ENCODE peak calls at places on chromosome 16, in five cellular contexts. One of them, this sample, is unnamed.

GRCh38 chr16:74279805-74280204 is 16.8 kb upstream of the PSMD7 start:
- DNase-seq in erythroblast: no peak
- DNase-seq in head of caudate nucleus: no peak
- DNase-seq in NCI-H460: no peak
- DNase-seq in Right ventricle myocardium superior: no peak
- DNase-seq in this sample: no peak

GRCh38 chr16:56189990-56190902 is 1.0 kb upstream of the GNAO1 start:
- DNase-seq in erythroblast: no peak
- DNase-seq in Right ventricle myocardium superior: no peak
- DNase-seq in head of caudate nucleus: no peak
- DNase-seq in NCI-H460: no peak
- DNase-seq in this sample: no peak

GRCh38 chr16:87581867-87582220 is 20.5 kb upstream of the JPH3 start:
- DNase-seq in Right ventricle myocardium superior: peak; percentile 80
- DNase-seq in erythroblast: no peak
- DNase-seq in head of caudate nucleus: no peak
- DNase-seq in NCI-H460: peak; percentile 86
- DNase-seq in this sample: no peak

GRCh38 chr16:55370762-55371482 is 46.9 kb downstream of the IRX6 start:
- DNase-seq in NCI-H460: peak; percentile 9
- DNase-seq in Right ventricle myocardium superior: peak; percentile 82
- DNase-seq in erythroblast: no peak
- DNase-seq in head of caudate nucleus: peak; percentile 81
- DNase-seq in this sample: peak; percentile 21

GRCh38 chr16:85656351-85657266 is 32.1 kb downstream of the GINS2 start:
- DNase-seq in NCI-H460: no peak
- DNase-seq in Right ventricle myocardium superior: peak; percentile 40
- DNase-seq in head of caudate nucleus: no peak
- DNase-seq in erythroblast: no peak
- DNase-seq in this sample: no peak

GRCh38 chr16:54936979-54937672 is 6.5 kb downstream of the IRX5 start:
- DNase-seq in erythroblast: peak; percentile 39
- DNase-seq in head of caudate nucleus: no peak
- DNase-seq in Right ventricle myocardium superior: no peak
- DNase-seq in NCI-H460: no peak
- DNase-seq in this sample: no peak

GRCh38 chr16:20859699-20860098 is 40.5 kb downstream of the DCUN1D3 start:
- DNase-seq in Right ventricle myocardium superior: no peak
- DNase-seq in NCI-H460: no peak
- DNase-seq in erythroblast: no peak
- DNase-seq in head of caudate nucleus: no peak
- DNase-seq in this sample: no peak

GRCh38 chr16:324451-325334 is 27.8 kb downstream of the AXIN1 start:
- DNase-seq in Right ventricle myocardium superior: peak; percentile 53
- DNase-seq in head of caudate nucleus: no peak
- DNase-seq in erythroblast: peak; percentile 94
- DNase-seq in NCI-H460: no peak
- DNase-seq in this sample: no peak

GRCh38 chr16:20830372-20830771 is 24.0 kb downstream of the REXO5 start:
- DNase-seq in Right ventricle myocardium superior: no peak
- DNase-seq in NCI-H460: no peak
- DNase-seq in head of caudate nucleus: no peak
- DNase-seq in erythroblast: peak; percentile 35
- DNase-seq in this sample: no peak

GRCh38 chr16:58022601-58023371 is 2.8 kb upstream of the MMP15 start:
- DNase-seq in NCI-H460: no peak
- DNase-seq in erythroblast: no peak
- DNase-seq in Right ventricle myocardium superior: peak; percentile 90
- DNase-seq in head of caudate nucleus: peak; percentile 63
- DNase-seq in this sample: peak; percentile 65

GRCh38 chr16:59164461-59164860 is 430.3 kb upstream of the GOT2 start:
- DNase-seq in Right ventricle myocardium superior: no peak
- DNase-seq in NCI-H460: peak; percentile 43
- DNase-seq in erythroblast: no peak
- DNase-seq in head of caudate nucleus: no peak
- DNase-seq in this sample: no peak

GRCh38 chr16:8953064-8953463 is 10.6 kb downstream of the USP7 start:
- DNase-seq in Right ventricle myocardium superior: no peak
- DNase-seq in erythroblast: no peak
- DNase-seq in NCI-H460: no peak
- DNase-seq in head of caudate nucleus: no peak
- DNase-seq in this sample: no peak

GRCh38 chr16:67277294-67277998 is 1.9 kb upstream of the PLEKHG4 start:
- DNase-seq in NCI-H460: no peak
- DNase-seq in Right ventricle myocardium superior: peak; percentile 50
- DNase-seq in erythroblast: peak; percentile 41
- DNase-seq in head of caudate nucleus: no peak
- DNase-seq in this sample: no peak

GRCh38 chr16:31362476-31363405 is 7.8 kb downstream of the ITGAX start:
- DNase-seq in Right ventricle myocardium superior: no peak
- DNase-seq in erythroblast: no peak
- DNase-seq in NCI-H460: no peak
- DNase-seq in head of caudate nucleus: no peak
- DNase-seq in this sample: no peak

GRCh38 chr16:67257486-67258159 is 8.8 kb downstream of the SLC9A5 start:
- DNase-seq in head of caudate nucleus: no peak
- DNase-seq in erythroblast: no peak
- DNase-seq in NCI-H460: no peak
- DNase-seq in Right ventricle myocardium superior: no peak
- DNase-seq in this sample: no peak

GRCh38 chr16:20166531-20167235 is 93.0 kb upstream of the GPR139 start:
- DNase-seq in Right ventricle myocardium superior: no peak
- DNase-seq in NCI-H460: no peak
- DNase-seq in head of caudate nucleus: no peak
- DNase-seq in erythroblast: no peak
- DNase-seq in this sample: no peak

GRCh38 chr16:3071655-3072054 is 6.2 kb downstream of the IL32 start:
- DNase-seq in head of caudate nucleus: no peak
- DNase-seq in erythroblast: no peak
- DNase-seq in Right ventricle myocardium superior: peak; percentile 6
- DNase-seq in NCI-H460: no peak
- DNase-seq in this sample: no peak

GRCh38 chr16:70437017-70437581 is 1.8 kb downstream of the ST3GAL2 start:
- DNase-seq in erythroblast: peak; percentile 53
- DNase-seq in Right ventricle myocardium superior: no peak
- DNase-seq in head of caudate nucleus: no peak
- DNase-seq in NCI-H460: no peak
- DNase-seq in this sample: peak; percentile 2

GRCh38 chr16:66712512-66712911 is 16.0 kb upstream of the CMTM4 start:
- DNase-seq in head of caudate nucleus: no peak
- DNase-seq in Right ventricle myocardium superior: no peak
- DNase-seq in NCI-H460: no peak
- DNase-seq in erythroblast: no peak
- DNase-seq in this sample: no peak

GRCh38 chr16:57263585-57264351 is 18.7 kb downstream of the ARL2BP start:
- DNase-seq in Right ventricle myocardium superior: no peak
- DNase-seq in head of caudate nucleus: no peak
- DNase-seq in erythroblast: no peak
- DNase-seq in NCI-H460: no peak
- DNase-seq in this sample: no peak

GRCh38 chr16:85348921-85349334 is 236.7 kb upstream of the CIBAR2 start:
- DNase-seq in erythroblast: no peak
- DNase-seq in head of caudate nucleus: no peak
- DNase-seq in NCI-H460: no peak
- DNase-seq in Right ventricle myocardium superior: no peak
- DNase-seq in this sample: no peak

GRCh38 chr16:89322381-89323119 is 105.0 kb downstream of the ZNF778 start:
- DNase-seq in Right ventricle myocardium superior: peak; percentile 69
- DNase-seq in erythroblast: no peak
- DNase-seq in NCI-H460: no peak
- DNase-seq in head of caudate nucleus: no peak
- DNase-seq in this sample: peak; percentile 67

GRCh38 chr16:30458561-30459394 is 13.1 kb upstream of the SEPHS2 start:
- DNase-seq in head of caudate nucleus: peak; percentile 27
- DNase-seq in Right ventricle myocardium superior: peak; percentile 71
- DNase-seq in erythroblast: no peak
- DNase-seq in NCI-H460: no peak
- DNase-seq in this sample: no peak

GRCh38 chr16:86723699-86724098 is 145.3 kb downstream of the FOXL1 start:
- DNase-seq in head of caudate nucleus: peak; percentile 46
- DNase-seq in NCI-H460: no peak
- DNase-seq in erythroblast: no peak
- DNase-seq in Right ventricle myocardium superior: no peak
- DNase-seq in this sample: no peak

GRCh38 chr16:1435921-1436697 is 5.2 kb downstream of the PERCC1 start:
- DNase-seq in NCI-H460: no peak
- DNase-seq in Right ventricle myocardium superior: no peak
- DNase-seq in erythroblast: no peak
- DNase-seq in head of caudate nucleus: no peak
- DNase-seq in this sample: no peak